ENCODE peak calls at places on chromosomes 4 and X, in four cellular contexts. P, F, W and D are unnamed samples.
A peak's percentile ranks its signal among the peaks of the same experiment; 100 is the strongest.

GRCh38 chr4:45662996-45663395 is 460.9 kb downstream of the GABRG1 start:
- DNase-seq in P (no peak), F (no peak), W (no peak), D (no peak)

GRCh38 chrX:22652596-22652995 is 347.2 kb upstream of the DDX53 start:
- DNase-seq in P (peak; percentile 60), W (peak; percentile 27), F (no peak), D (no peak)

GRCh38 chrX:131792356-131792749 is 230.7 kb upstream of the STK26 start:
- DNase-seq in W (peak; percentile 96), P (no peak), F (no peak), D (peak; percentile 21)

GRCh38 chrX:2732076-2732475 is 19.8 kb upstream of the XG start:
- DNase-seq in F (no peak), P (no peak), W (no peak), D (no peak)

GRCh38 chr4:25970241-25970675 is 56.2 kb downstream of the SMIM20 start:
- DNase-seq in F (no peak), P (no peak), W (no peak), D (peak; percentile 55)

GRCh38 chr4:17098401-17098800 is 200.0 kb upstream of the LDB2 start:
- DNase-seq in P (no peak), F (no peak), W (no peak), D (no peak)

GRCh38 chrX:119573840-119574393 is 446 bp upstream of the UBE2A start:
- DNase-seq in F (peak; percentile 15), P (peak; percentile 42), W (peak; percentile 57), D (peak; percentile 28)

GRCh38 chr4:69995526-69996016 is at the start of gene STATH:
- DNase-seq in P (no peak), F (no peak), W (no peak), D (no peak)

GRCh38 chrX:18895157-18895952 is 88.6 kb downstream of the PHKA2 start:
- DNase-seq in P (peak; percentile 24), W (no peak), F (no peak), D (no peak)

GRCh38 chrX:130715299-130715698 is 187.7 kb downstream of the ENOX2 start:
- DNase-seq in P (no peak), W (no peak), F (no peak), D (no peak)

GRCh38 chr4:151014521-151015457 is at the start of gene LRBA:
- DNase-seq in P (peak; percentile 95), F (peak; percentile 81), W (peak; percentile 74), D (peak; percentile 82)

GRCh38 chr4:32393806-32394205 is 1673.6 kb downstream of the PCDH7 start:
- DNase-seq in F (no peak), W (no peak), P (no peak), D (no peak)

GRCh38 chr4:60780874-60781273 is 419.3 kb upstream of the ADGRL3 start:
- DNase-seq in W (no peak), P (no peak), F (no peak), D (no peak)

GRCh38 chr4:47929682-47930201 is 15.4 kb upstream of the NFXL1 start:
- DNase-seq in W (no peak), F (no peak), P (no peak), D (no peak)

GRCh38 chr4:181671672-181672071 is 571.5 kb upstream of the TENM3 start:
- DNase-seq in F (no peak), P (no peak), W (no peak), D (no peak)

GRCh38 chr4:7663075-7663541 is 228.4 kb upstream of the PSAPL1 start:
- DNase-seq in F (no peak), P (no peak), W (peak; percentile 6), D (no peak)

GRCh38 chrX:17361620-17362019 is 13.4 kb upstream of the NHS start:
- DNase-seq in F (no peak), P (peak; percentile 63), W (peak; percentile 52), D (no peak)

GRCh38 chrX:9501362-9501761 is 36.5 kb downstream of the TBL1X start:
- DNase-seq in P (peak; percentile 33), F (no peak), W (no peak), D (no peak)

GRCh38 chrX:55593756-55594257 is 29.4 kb upstream of the FOXR2 start:
- DNase-seq in P (no peak), W (no peak), F (no peak), D (no peak)

GRCh38 chrX:35890699-35891098 is 28.8 kb upstream of the CFAP47 start:
- DNase-seq in W (peak; percentile 79), P (peak; percentile 59), F (no peak), D (peak; percentile 14)

GRCh38 chr4:75892508-75892907 is 9.7 kb downstream of the PPEF2 start:
- DNase-seq in P (peak; percentile 58), F (peak; percentile 33), W (peak; percentile 5), D (no peak)
- TF ChIP-seq CTCF in P (peak; percentile 51), F (peak; percentile 56), W (no peak), D (no peak)

GRCh38 chr4:156981262-156981661 is 9.7 kb upstream of the PDGFC start:
- DNase-seq in W (no peak), F (no peak), P (no peak), D (no peak)

GRCh38 chr4:156977435-156978160 is 6.0 kb upstream of the PDGFC start:
- DNase-seq in P (no peak), F (no peak), W (no peak), D (no peak)

GRCh38 chr4:156983366-156983765 is 11.8 kb upstream of the PDGFC start:
- DNase-seq in F (no peak), P (no peak), W (peak; percentile 16), D (no peak)
- TF ChIP-seq CTCF in F (peak; percentile 51), P (peak; percentile 56), W (no peak), D (no peak)

DNA sequence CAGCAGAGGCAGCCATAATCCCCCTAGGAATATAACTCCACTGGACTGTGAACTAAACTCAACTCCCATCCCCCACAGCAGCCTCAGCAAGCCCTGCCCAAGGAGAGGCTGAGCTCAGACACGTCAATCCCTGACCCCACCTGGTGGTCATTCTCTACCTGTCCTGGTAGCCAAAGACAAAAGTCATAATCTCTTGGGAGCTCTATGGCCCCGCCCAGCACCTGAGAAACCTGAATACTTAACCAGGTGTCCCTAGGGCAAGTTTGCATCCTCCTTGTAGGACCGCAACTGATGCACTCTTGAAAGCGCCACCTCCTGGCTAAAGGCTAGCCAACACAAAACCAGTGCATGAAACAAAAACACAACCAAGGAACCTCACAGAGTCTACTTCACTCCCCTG is 18.4 kb downstream of the CT47B1 start:
- DNase-seq in W (peak; percentile 2), F (peak; percentile 7), P (peak; percentile 90), D (no peak)
- TF ChIP-seq CTCF in W (no peak), F (peak; percentile 18), P (peak; percentile 67), D (no peak)

GRCh38 chrX:34341258-34341657 is 209.1 kb upstream of the FAM47A start:
- DNase-seq in W (peak; percentile 2), F (no peak), P (no peak), D (no peak)
- TF ChIP-seq CTCF in W (no peak), F (no peak), P (peak; percentile 63), D (no peak)

DNA sequence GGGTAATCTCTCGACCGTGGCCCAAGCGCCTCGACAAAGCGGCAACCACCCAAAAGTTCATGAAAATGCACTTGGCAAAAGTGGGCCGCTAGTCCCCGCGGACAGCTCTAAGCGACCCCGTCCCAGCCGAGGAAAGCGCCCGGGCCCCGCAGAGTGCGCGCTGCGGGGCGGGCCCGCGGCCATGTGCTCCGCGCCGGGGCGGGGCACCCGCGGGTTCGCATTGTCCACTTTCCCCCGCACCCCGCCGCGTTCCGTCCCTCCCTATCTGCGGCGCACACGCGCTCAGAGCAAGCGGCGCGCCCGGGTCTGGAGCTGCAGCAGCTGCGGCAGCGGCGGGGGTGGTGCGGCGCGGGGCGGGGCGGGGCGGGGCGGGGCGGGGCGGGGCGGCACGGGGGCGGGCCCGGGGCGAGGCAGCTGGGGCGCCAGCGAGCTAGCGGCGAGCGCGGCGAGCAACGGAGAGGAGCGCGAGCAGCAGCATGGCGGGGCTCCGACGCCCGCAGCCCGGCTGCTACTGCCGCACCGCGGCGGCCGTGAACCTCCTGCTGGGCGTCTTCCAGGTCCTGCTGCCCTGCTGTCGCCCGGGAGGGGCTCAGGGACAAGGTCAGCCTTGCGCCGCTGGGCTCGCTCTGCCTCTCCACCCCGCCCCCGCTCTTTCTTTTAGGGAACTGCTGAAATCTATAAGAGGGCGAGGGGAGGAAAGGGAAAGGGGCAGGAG is at the start of gene TMEM131L:
- DNase-seq in F (peak; percentile 21), W (peak; percentile 60), P (peak; percentile 81), D (peak; percentile 86)
- TF ChIP-seq CTCF in F (no peak), W (no peak), P (no peak), D (peak; percentile 26)